ENCODE peak calls at places on chromosomes 11 and 22, in four cellular contexts. One of them, this sample, is unnamed.

GRCh38 chr11:78417175-78417887 is at the start of gene GAB2:
- DNase-seq in astrocyte of the spinal cord: no peak
- DNase-seq in tibial nerve: no peak
- DNase-seq in astrocyte: no peak
- DNase-seq in this sample: no peak

GRCh38 chr11:93504110-93505095 is 38.8 kb downstream of the SMCO4 start:
- DNase-seq in astrocyte of the spinal cord: no peak
- DNase-seq in tibial nerve: no peak
- DNase-seq in astrocyte: no peak
- DNase-seq in this sample: no peak

GRCh38 chr11:111528557-111528956 is 12.0 kb upstream of the LAYN start:
- DNase-seq in astrocyte of the spinal cord: no peak
- DNase-seq in tibial nerve: no peak
- DNase-seq in astrocyte: no peak
- DNase-seq in this sample: peak; percentile 28

GRCh38 chr11:30196400-30197206 is 34.2 kb upstream of the FSHB start:
- DNase-seq in astrocyte of the spinal cord: peak; percentile 45
- DNase-seq in astrocyte: peak; percentile 6
- DNase-seq in tibial nerve: peak; percentile 57
- DNase-seq in this sample: peak; percentile 42

GRCh38 chr11:24949406-24949805 is 452.6 kb downstream of the LUZP2 start:
- DNase-seq in tibial nerve: no peak
- DNase-seq in astrocyte: no peak
- DNase-seq in astrocyte of the spinal cord: no peak
- DNase-seq in this sample: no peak

GRCh38 chr22:20431520-20432237 is 5.9 kb downstream of the SCARF2 start:
- DNase-seq in astrocyte: no peak
- DNase-seq in tibial nerve: no peak
- DNase-seq in astrocyte of the spinal cord: no peak
- DNase-seq in this sample: no peak

GRCh38 chr11:64383580-64383979 is 24.6 kb downstream of the RPS6KA4 start:
- DNase-seq in astrocyte of the spinal cord: no peak
- DNase-seq in astrocyte: no peak
- DNase-seq in tibial nerve: no peak
- DNase-seq in this sample: no peak

GRCh38 chr11:45144126-45145082 is 2.0 kb upstream of the PRDM11 start:
- DNase-seq in astrocyte of the spinal cord: no peak
- DNase-seq in tibial nerve: no peak
- DNase-seq in astrocyte: no peak
- DNase-seq in this sample: no peak

GRCh38 chr11:68045900-68046299 is 7.1 kb downstream of the TCIRG1 start:
- DNase-seq in tibial nerve: no peak
- DNase-seq in astrocyte: no peak
- DNase-seq in astrocyte of the spinal cord: no peak
- DNase-seq in this sample: no peak

GRCh38 chr11:28086569-28086968 is 21.4 kb downstream of the KIF18A start:
- DNase-seq in astrocyte of the spinal cord: peak; percentile 55
- DNase-seq in tibial nerve: no peak
- DNase-seq in astrocyte: peak; percentile 64
- DNase-seq in this sample: peak; percentile 71

GRCh38 chr22:37860796-37861421 is 11.7 kb downstream of the EIF3L start:
- DNase-seq in tibial nerve: no peak
- DNase-seq in astrocyte: no peak
- DNase-seq in astrocyte of the spinal cord: no peak
- DNase-seq in this sample: no peak

GRCh38 chr11:3014314-3014938 is 22.3 kb upstream of the NAP1L4 start:
- DNase-seq in astrocyte of the spinal cord: peak; percentile 77
- DNase-seq in tibial nerve: no peak
- DNase-seq in astrocyte: no peak
- DNase-seq in this sample: no peak

GRCh38 chr11:97890466-97890865 is 1130.3 kb upstream of the CNTN5 start:
- DNase-seq in astrocyte: no peak
- DNase-seq in tibial nerve: no peak
- DNase-seq in astrocyte of the spinal cord: no peak
- DNase-seq in this sample: no peak

GRCh38 chr22:39208013-39208680 is 36.6 kb downstream of the PDGFB start:
- DNase-seq in astrocyte: no peak
- DNase-seq in astrocyte of the spinal cord: no peak
- DNase-seq in tibial nerve: no peak
- DNase-seq in this sample: no peak

GRCh38 chr11:133649059-133649458 is 116.8 kb upstream of the OPCML start:
- DNase-seq in tibial nerve: no peak
- DNase-seq in astrocyte of the spinal cord: no peak
- DNase-seq in astrocyte: no peak
- DNase-seq in this sample: no peak

GRCh38 chr11:47453365-47453764 is 4.4 kb upstream of the RAPSN start:
- DNase-seq in astrocyte: no peak
- DNase-seq in astrocyte of the spinal cord: no peak
- DNase-seq in tibial nerve: no peak
- DNase-seq in this sample: no peak

GRCh38 chr11:107563702-107564101 is 1.8 kb downstream of the ALKBH8 start:
- DNase-seq in astrocyte of the spinal cord: peak; percentile 57
- DNase-seq in tibial nerve: peak; percentile 38
- DNase-seq in astrocyte: peak; percentile 49
- DNase-seq in this sample: peak; percentile 74

GRCh38 chr11:77118086-77118485 is 10.0 kb upstream of the MYO7A start:
- DNase-seq in astrocyte of the spinal cord: no peak
- DNase-seq in astrocyte: no peak
- DNase-seq in tibial nerve: no peak
- DNase-seq in this sample: no peak

GRCh38 chr11:124376280-124376679 is 8.0 kb downstream of the OR8B2 start:
- DNase-seq in astrocyte of the spinal cord: no peak
- DNase-seq in astrocyte: no peak
- DNase-seq in tibial nerve: no peak
- DNase-seq in this sample: no peak

GRCh38 chr11:104549019-104549418 is 349.2 kb downstream of the CASP12 start:
- DNase-seq in astrocyte: no peak
- DNase-seq in tibial nerve: no peak
- DNase-seq in astrocyte of the spinal cord: no peak
- DNase-seq in this sample: no peak

GRCh38 chr11:132638421-132638820 is 893.9 kb downstream of the OPCML start:
- DNase-seq in astrocyte of the spinal cord: no peak
- DNase-seq in astrocyte: no peak
- DNase-seq in tibial nerve: no peak
- DNase-seq in this sample: no peak

GRCh38 chr11:47377571-47378010 is 756 bp downstream of the SPI1 start:
- DNase-seq in astrocyte: no peak
- DNase-seq in tibial nerve: no peak
- DNase-seq in astrocyte of the spinal cord: no peak
- DNase-seq in this sample: no peak

GRCh38 chr11:47189100-47189834 is 3.0 kb upstream of the PACSIN3 start:
- DNase-seq in astrocyte of the spinal cord: peak; percentile 70
- DNase-seq in tibial nerve: no peak
- DNase-seq in astrocyte: peak; percentile 83
- DNase-seq in this sample: peak; percentile 81

GRCh38 chr11:44879432-44879831 is 71.3 kb downstream of the TP53I11 start:
- DNase-seq in astrocyte of the spinal cord: no peak
- DNase-seq in tibial nerve: no peak
- DNase-seq in astrocyte: no peak
- DNase-seq in this sample: no peak

GRCh38 chr11:46055371-46055770 is 65.9 kb downstream of the PHF21A start:
- DNase-seq in astrocyte: peak; percentile 71
- DNase-seq in tibial nerve: no peak
- DNase-seq in astrocyte of the spinal cord: peak; percentile 50
- DNase-seq in this sample: peak; percentile 42

GRCh38 chr11:61392991-61393595 is 706 bp downstream of the TMEM216 start:
- DNase-seq in astrocyte: no peak
- DNase-seq in astrocyte of the spinal cord: no peak
- DNase-seq in tibial nerve: no peak
- DNase-seq in this sample: peak; percentile 13

GRCh38 chr22:42396621-42397331 is 35.4 kb downstream of the NFAM1 start:
- DNase-seq in astrocyte of the spinal cord: no peak
- DNase-seq in astrocyte: no peak
- DNase-seq in tibial nerve: peak; percentile 43
- DNase-seq in this sample: no peak

GRCh38 chr11:128830836-128831780 is 36.0 kb downstream of the KCNJ1 start:
- DNase-seq in astrocyte: peak; percentile 54
- DNase-seq in tibial nerve: peak; percentile 87
- DNase-seq in astrocyte of the spinal cord: peak; percentile 85
- DNase-seq in this sample: peak; percentile 77
- TF ChIP-seq CTCF in astrocyte: peak; percentile 82
- TF ChIP-seq CTCF in tibial nerve: peak; percentile 81
- TF ChIP-seq CTCF in astrocyte of the spinal cord: peak; percentile 79
- TF ChIP-seq CTCF in this sample: peak; percentile 87

GRCh38 chr22:46387748-46388147 is 52.2 kb downstream of the TRMU start:
- DNase-seq in tibial nerve: no peak
- DNase-seq in astrocyte: no peak
- DNase-seq in astrocyte of the spinal cord: no peak
- DNase-seq in this sample: no peak

GRCh38 chr22:46382524-46382923 is 47.0 kb downstream of the TRMU start:
- DNase-seq in astrocyte of the spinal cord: no peak
- DNase-seq in astrocyte: no peak
- DNase-seq in tibial nerve: no peak
- DNase-seq in this sample: no peak

GRCh38 chr22:46388647-46389046 is 53.1 kb downstream of the TRMU start:
- DNase-seq in astrocyte: no peak
- DNase-seq in astrocyte of the spinal cord: no peak
- DNase-seq in tibial nerve: no peak
- DNase-seq in this sample: no peak

GRCh38 chr22:46389081-46389480 is 53.6 kb downstream of the TRMU start:
- DNase-seq in tibial nerve: no peak
- DNase-seq in astrocyte: no peak
- DNase-seq in astrocyte of the spinal cord: no peak
- DNase-seq in this sample: no peak

DNA sequence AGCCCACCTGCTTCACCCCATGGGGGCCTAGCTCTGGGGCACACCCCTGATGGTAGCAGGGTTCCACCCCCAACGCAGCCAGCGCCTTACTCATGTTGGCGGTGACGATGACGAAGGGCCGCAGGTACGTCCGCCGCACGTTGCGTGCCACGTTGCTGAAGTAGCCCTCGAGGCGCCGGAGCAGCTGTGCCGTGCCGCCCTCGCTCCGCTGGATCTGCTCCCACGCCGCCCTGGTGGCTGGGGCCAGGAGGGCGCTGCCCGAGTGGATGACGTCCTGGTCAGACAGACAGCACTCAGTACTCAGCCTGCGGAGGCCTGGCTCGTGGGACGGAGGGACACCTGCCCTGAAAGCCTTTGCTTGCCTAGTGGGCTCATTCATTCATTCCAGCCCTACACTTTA is 50.8 kb downstream of the TRMU start:
- DNase-seq in tibial nerve: no peak
- DNase-seq in astrocyte of the spinal cord: no peak
- DNase-seq in astrocyte: no peak
- DNase-seq in this sample: no peak
- TF ChIP-seq CTCF in tibial nerve: no peak
- TF ChIP-seq CTCF in astrocyte of the spinal cord: peak; percentile 12
- TF ChIP-seq CTCF in astrocyte: no peak
- TF ChIP-seq CTCF in this sample: no peak

DNA sequence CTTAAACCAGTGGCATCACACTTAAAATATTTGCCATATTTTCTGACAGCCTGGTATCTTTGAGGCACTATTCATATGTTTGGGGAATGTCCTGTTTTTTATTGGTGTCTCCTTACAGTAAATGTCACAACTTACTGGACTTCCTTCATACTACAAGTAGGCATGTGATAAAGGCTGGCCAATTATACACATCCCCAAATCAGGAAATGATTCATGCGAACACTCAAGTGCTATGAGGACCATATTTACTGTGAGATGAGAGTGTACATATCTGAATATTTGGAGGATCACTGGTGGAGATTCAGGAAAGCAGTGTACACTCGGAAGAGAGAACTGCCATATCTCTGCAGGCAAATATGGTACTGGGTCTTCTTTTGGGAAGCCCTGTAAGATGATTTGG is 913.8 kb upstream of the CHORDC1 start:
- DNase-seq in astrocyte: no peak
- DNase-seq in astrocyte of the spinal cord: no peak
- DNase-seq in tibial nerve: no peak
- DNase-seq in this sample: no peak
- TF ChIP-seq CTCF in astrocyte: no peak
- TF ChIP-seq CTCF in astrocyte of the spinal cord: no peak
- TF ChIP-seq CTCF in tibial nerve: no peak
- TF ChIP-seq CTCF in this sample: no peak

GRCh38 chr11:15726221-15726746 is 611.6 kb downstream of the INSC start:
- DNase-seq in astrocyte of the spinal cord: no peak
- DNase-seq in astrocyte: no peak
- DNase-seq in tibial nerve: no peak
- DNase-seq in this sample: no peak

GRCh38 chr11:15724611-15725010 is 609.9 kb downstream of the INSC start:
- DNase-seq in astrocyte: no peak
- DNase-seq in tibial nerve: no peak
- DNase-seq in astrocyte of the spinal cord: no peak
- DNase-seq in this sample: no peak

GRCh38 chr11:15727125-15727524 is 612.4 kb downstream of the INSC start:
- DNase-seq in astrocyte of the spinal cord: no peak
- DNase-seq in astrocyte: no peak
- DNase-seq in tibial nerve: peak; percentile 8
- DNase-seq in this sample: no peak

GRCh38 chr11:15725246-15725645 is 610.5 kb downstream of the INSC start:
- DNase-seq in tibial nerve: no peak
- DNase-seq in astrocyte of the spinal cord: no peak
- DNase-seq in astrocyte: no peak
- DNase-seq in this sample: no peak

GRCh38 chr11:15723966-15724365 is 609.2 kb downstream of the INSC start:
- DNase-seq in astrocyte of the spinal cord: no peak
- DNase-seq in astrocyte: no peak
- DNase-seq in tibial nerve: no peak
- DNase-seq in this sample: no peak
- TF ChIP-seq CTCF in astrocyte of the spinal cord: no peak
- TF ChIP-seq CTCF in astrocyte: no peak
- TF ChIP-seq CTCF in tibial nerve: no peak
- TF ChIP-seq CTCF in this sample: no peak

DNA sequence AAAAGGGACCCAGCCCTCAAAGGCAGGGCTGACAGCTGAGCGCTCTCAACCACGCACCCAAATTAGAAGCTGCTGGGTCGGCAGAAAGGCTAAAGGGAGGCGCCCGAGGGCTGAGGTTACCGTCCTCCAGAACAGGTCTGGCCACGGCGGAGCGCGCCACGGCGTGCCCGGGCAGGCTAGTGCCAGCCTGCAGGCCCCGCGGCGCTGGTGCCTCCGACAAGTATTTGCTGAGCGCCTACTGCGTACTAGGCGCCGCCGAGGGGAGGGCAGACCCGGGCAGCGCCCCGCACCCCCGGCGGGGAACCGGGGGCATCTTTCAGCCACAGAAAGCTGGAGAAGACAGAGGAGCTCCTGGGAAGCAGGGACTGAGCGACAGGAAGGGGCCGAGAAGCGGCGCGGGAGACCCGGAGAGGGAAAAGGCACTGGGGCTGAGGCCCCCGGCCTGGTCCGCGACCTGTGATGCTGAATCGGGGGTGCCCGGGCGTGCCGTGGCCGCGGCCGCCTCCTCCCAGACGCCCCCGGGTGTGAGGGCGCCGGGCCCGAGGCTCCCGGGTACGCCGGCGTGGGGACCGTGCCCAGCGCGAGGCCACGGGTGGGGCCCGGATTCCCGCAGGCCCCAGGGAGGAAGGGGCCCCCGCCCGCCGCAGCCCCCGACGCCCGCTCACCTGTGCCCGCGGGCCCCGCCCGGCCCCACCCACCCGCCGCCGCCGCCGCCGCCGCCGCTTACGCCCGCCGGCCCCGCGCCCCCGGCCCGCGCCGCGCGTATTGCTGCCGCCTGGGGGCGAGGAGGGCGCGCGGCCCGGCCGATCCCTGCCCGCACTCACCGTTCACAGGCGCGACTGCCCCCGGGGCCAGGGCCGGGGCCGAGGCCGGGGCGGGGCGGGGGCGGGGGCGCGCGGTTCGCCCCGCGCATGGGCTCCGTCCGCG is 521 bp downstream of the HRAS start:
- DNase-seq in astrocyte: no peak
- DNase-seq in tibial nerve: no peak
- DNase-seq in astrocyte of the spinal cord: no peak
- DNase-seq in this sample: peak; percentile 25
- TF ChIP-seq CTCF in astrocyte: no peak
- TF ChIP-seq CTCF in tibial nerve: no peak
- TF ChIP-seq CTCF in astrocyte of the spinal cord: no peak
- TF ChIP-seq CTCF in this sample: no peak

This sample was measured in AG10803.